ENCODE peak calls at places on chromosomes 4 and X, in six cellular contexts. One of them, this sample, is unnamed.

GRCh38 chr4:139645458-139645857 is 20.2 kb upstream of the MGST2 start:
- DNase-seq in osteocyte: no peak
- DNase-seq in A549: peak
- DNase-seq in GM13976: no peak
- DNase-seq in tibial artery: no peak
- DNase-seq in epithelial cell of esophagus: peak
- DNase-seq in this sample: no peak

GRCh38 chrX:107429090-107429489 is 20.4 kb upstream of the FRMPD3 start:
- DNase-seq in A549: no peak
- DNase-seq in epithelial cell of esophagus: peak
- DNase-seq in tibial artery: no peak
- DNase-seq in osteocyte: no peak
- DNase-seq in GM13976: no peak
- DNase-seq in this sample: no peak

GRCh38 chr4:87995435-87995834 is 12.0 kb upstream of the PKD2 start:
- DNase-seq in GM13976: no peak
- DNase-seq in A549: no peak
- DNase-seq in epithelial cell of esophagus: no peak
- DNase-seq in osteocyte: no peak
- DNase-seq in tibial artery: no peak
- DNase-seq in this sample: no peak

GRCh38 chrX:149871940-149872339 is 9.0 kb upstream of the MAGEA8 start:
- DNase-seq in epithelial cell of esophagus: peak
- DNase-seq in osteocyte: no peak
- DNase-seq in A549: no peak
- DNase-seq in tibial artery: no peak
- DNase-seq in GM13976: peak
- DNase-seq in this sample: no peak

GRCh38 chrX:76148011-76148665 is 24.7 kb upstream of the PBDC1 start:
- DNase-seq in A549: no peak
- DNase-seq in GM13976: no peak
- DNase-seq in tibial artery: no peak
- DNase-seq in epithelial cell of esophagus: peak
- DNase-seq in osteocyte: no peak
- DNase-seq in this sample: no peak

GRCh38 chrX:123432362-123433150 is 248.5 kb downstream of the GRIA3 start:
- DNase-seq in GM13976: no peak
- DNase-seq in osteocyte: no peak
- DNase-seq in A549: no peak
- DNase-seq in epithelial cell of esophagus: peak
- DNase-seq in tibial artery: no peak
- DNase-seq in this sample: no peak

GRCh38 chr4:170090667-170091052 is 904 bp upstream of the AADAT start:
- DNase-seq in osteocyte: no peak
- DNase-seq in A549: no peak
- DNase-seq in tibial artery: no peak
- DNase-seq in epithelial cell of esophagus: no peak
- DNase-seq in GM13976: no peak
- DNase-seq in this sample: peak

GRCh38 chrX:107711521-107712041 is 64.0 kb downstream of the TSC22D3 start:
- DNase-seq in osteocyte: no peak
- DNase-seq in tibial artery: peak
- DNase-seq in A549: no peak
- DNase-seq in epithelial cell of esophagus: no peak
- DNase-seq in GM13976: no peak
- DNase-seq in this sample: no peak

GRCh38 chr4:147678121-147678520 is 5.8 kb downstream of the PRMT9 start:
- DNase-seq in epithelial cell of esophagus: no peak
- DNase-seq in A549: no peak
- DNase-seq in GM13976: no peak
- DNase-seq in tibial artery: no peak
- DNase-seq in osteocyte: no peak
- DNase-seq in this sample: peak

GRCh38 chr4:77797239-77797638 is 21.9 kb downstream of the CNOT6L start:
- DNase-seq in A549: peak
- DNase-seq in osteocyte: no peak
- DNase-seq in GM13976: no peak
- DNase-seq in tibial artery: no peak
- DNase-seq in epithelial cell of esophagus: peak
- DNase-seq in this sample: no peak

GRCh38 chr4:38967260-38968095 is 64.7 kb downstream of the TMEM156 start:
- DNase-seq in tibial artery: no peak
- DNase-seq in osteocyte: no peak
- DNase-seq in GM13976: no peak
- DNase-seq in epithelial cell of esophagus: peak
- DNase-seq in A549: no peak
- DNase-seq in this sample: peak

GRCh38 chrX:117990438-117990837 is 126.2 kb downstream of the KLHL13 start:
- DNase-seq in A549: no peak
- DNase-seq in tibial artery: no peak
- DNase-seq in epithelial cell of esophagus: peak
- DNase-seq in GM13976: no peak
- DNase-seq in osteocyte: no peak
- DNase-seq in this sample: peak

GRCh38 chr4:82799006-82799881 is 648 bp upstream of the SCD5 start:
- DNase-seq in tibial artery: no peak
- DNase-seq in osteocyte: no peak
- DNase-seq in epithelial cell of esophagus: no peak
- DNase-seq in GM13976: peak
- DNase-seq in A549: no peak
- DNase-seq in this sample: no peak

GRCh38 chrX:63889001-63889400 is 104.0 kb upstream of the ARHGEF9 start:
- DNase-seq in GM13976: no peak
- DNase-seq in A549: no peak
- DNase-seq in epithelial cell of esophagus: peak
- DNase-seq in tibial artery: no peak
- DNase-seq in osteocyte: no peak
- DNase-seq in this sample: no peak

GRCh38 chr4:162981823-162982222 is 184.9 kb downstream of the NAF1 start:
- DNase-seq in epithelial cell of esophagus: no peak
- DNase-seq in GM13976: no peak
- DNase-seq in A549: no peak
- DNase-seq in osteocyte: no peak
- DNase-seq in tibial artery: no peak
- DNase-seq in this sample: no peak

GRCh38 chr4:17687237-17687857 is 72.9 kb downstream of the MED28 start:
- DNase-seq in GM13976: no peak
- DNase-seq in A549: no peak
- DNase-seq in tibial artery: no peak
- DNase-seq in epithelial cell of esophagus: no peak
- DNase-seq in osteocyte: peak
- DNase-seq in this sample: no peak

GRCh38 chr4:169286562-169287301 is 16.0 kb upstream of the SH3RF1 start:
- DNase-seq in osteocyte: no peak
- DNase-seq in GM13976: no peak
- DNase-seq in tibial artery: no peak
- DNase-seq in A549: no peak
- DNase-seq in epithelial cell of esophagus: peak
- DNase-seq in this sample: no peak

GRCh38 chr4:19888587-19888986 is 363.1 kb upstream of the SLIT2 start:
- DNase-seq in epithelial cell of esophagus: no peak
- DNase-seq in GM13976: no peak
- DNase-seq in osteocyte: no peak
- DNase-seq in tibial artery: no peak
- DNase-seq in A549: no peak
- DNase-seq in this sample: no peak

GRCh38 chrX:153515435-153515834 is 2.0 kb upstream of the ATP2B3 start:
- DNase-seq in epithelial cell of esophagus: no peak
- DNase-seq in GM13976: no peak
- DNase-seq in osteocyte: no peak
- DNase-seq in A549: no peak
- DNase-seq in tibial artery: no peak
- DNase-seq in this sample: no peak

GRCh38 chr4:47713156-47713834 is 124.6 kb downstream of the CORIN start:
- DNase-seq in GM13976: no peak
- DNase-seq in epithelial cell of esophagus: no peak
- DNase-seq in osteocyte: no peak
- DNase-seq in tibial artery: no peak
- DNase-seq in A549: no peak
- DNase-seq in this sample: no peak

GRCh38 chrX:6644411-6644810 is 109.5 kb upstream of the VCX3A start:
- DNase-seq in A549: no peak
- DNase-seq in GM13976: no peak
- DNase-seq in osteocyte: no peak
- DNase-seq in epithelial cell of esophagus: no peak
- DNase-seq in tibial artery: no peak
- DNase-seq in this sample: no peak

GRCh38 chrX:20372533-20372932 is 105.8 kb upstream of the RPS6KA3 start:
- DNase-seq in osteocyte: no peak
- DNase-seq in GM13976: no peak
- DNase-seq in epithelial cell of esophagus: peak
- DNase-seq in A549: no peak
- DNase-seq in tibial artery: no peak
- DNase-seq in this sample: peak

GRCh38 chr4:8747896-8748575 is 123.6 kb downstream of the HMX1 start:
- DNase-seq in A549: no peak
- DNase-seq in osteocyte: no peak
- DNase-seq in GM13976: no peak
- DNase-seq in epithelial cell of esophagus: no peak
- DNase-seq in tibial artery: peak
- DNase-seq in this sample: no peak

GRCh38 chr4:184427093-184427492 is 47.3 kb downstream of the IRF2 start:
- DNase-seq in osteocyte: no peak
- DNase-seq in GM13976: no peak
- DNase-seq in A549: no peak
- DNase-seq in epithelial cell of esophagus: no peak
- DNase-seq in tibial artery: no peak
- DNase-seq in this sample: no peak

GRCh38 chr4:184427687-184428086 is 46.7 kb downstream of the IRF2 start:
- DNase-seq in osteocyte: no peak
- DNase-seq in tibial artery: no peak
- DNase-seq in GM13976: no peak
- DNase-seq in A549: no peak
- DNase-seq in epithelial cell of esophagus: no peak
- DNase-seq in this sample: no peak

GRCh38 chr4:184424279-184424678 is 50.1 kb downstream of the IRF2 start:
- DNase-seq in A549: no peak
- DNase-seq in GM13976: no peak
- DNase-seq in osteocyte: no peak
- DNase-seq in tibial artery: no peak
- DNase-seq in epithelial cell of esophagus: no peak
- DNase-seq in this sample: peak

GRCh38 chr4:184423003-184423686 is 51.2 kb downstream of the IRF2 start:
- DNase-seq in A549: no peak
- DNase-seq in epithelial cell of esophagus: no peak
- DNase-seq in osteocyte: no peak
- DNase-seq in GM13976: no peak
- DNase-seq in tibial artery: no peak
- DNase-seq in this sample: no peak

GRCh38 chr4:184424993-184425758 is 49.2 kb downstream of the IRF2 start:
- DNase-seq in A549: no peak
- DNase-seq in tibial artery: no peak
- DNase-seq in osteocyte: no peak
- DNase-seq in epithelial cell of esophagus: peak
- DNase-seq in GM13976: no peak
- DNase-seq in this sample: no peak
- TF ChIP-seq CTCF in A549: no peak
- TF ChIP-seq CTCF in tibial artery: no peak
- TF ChIP-seq CTCF in osteocyte: no peak
- TF ChIP-seq CTCF in epithelial cell of esophagus: no peak
- TF ChIP-seq CTCF in GM13976: no peak
- TF ChIP-seq CTCF in this sample: no peak

GRCh38 chr4:66164869-66165268 is 494.6 kb upstream of the EPHA5 start:
- DNase-seq in epithelial cell of esophagus: no peak
- DNase-seq in tibial artery: no peak
- DNase-seq in GM13976: no peak
- DNase-seq in osteocyte: no peak
- DNase-seq in A549: no peak
- DNase-seq in this sample: no peak

GRCh38 chr4:66169341-66169740 is 499.1 kb upstream of the EPHA5 start:
- DNase-seq in epithelial cell of esophagus: peak
- DNase-seq in GM13976: no peak
- DNase-seq in tibial artery: no peak
- DNase-seq in osteocyte: no peak
- DNase-seq in A549: no peak
- DNase-seq in this sample: no peak
- TF ChIP-seq CTCF in epithelial cell of esophagus: peak
- TF ChIP-seq CTCF in GM13976: no peak
- TF ChIP-seq CTCF in tibial artery: no peak
- TF ChIP-seq CTCF in osteocyte: peak
- TF ChIP-seq CTCF in A549: no peak
- TF ChIP-seq CTCF in this sample: peak

GRCh38 chrX:100615015-100615414 is 21.6 kb downstream of the TSPAN6 start:
- DNase-seq in tibial artery: no peak
- DNase-seq in osteocyte: no peak
- DNase-seq in GM13976: peak
- DNase-seq in A549: peak
- DNase-seq in epithelial cell of esophagus: peak
- DNase-seq in this sample: no peak
- TF ChIP-seq CTCF in tibial artery: peak
- TF ChIP-seq CTCF in osteocyte: peak
- TF ChIP-seq CTCF in GM13976: peak
- TF ChIP-seq CTCF in A549: peak
- TF ChIP-seq CTCF in epithelial cell of esophagus: peak
- TF ChIP-seq CTCF in this sample: peak

GRCh38 chr4:101594588-101594987 is 195.9 kb upstream of the BANK1 start:
- DNase-seq in GM13976: no peak
- DNase-seq in tibial artery: no peak
- DNase-seq in epithelial cell of esophagus: no peak
- DNase-seq in osteocyte: no peak
- DNase-seq in A549: no peak
- DNase-seq in this sample: no peak

GRCh38 chr4:101596786-101597185 is 193.7 kb upstream of the BANK1 start:
- DNase-seq in epithelial cell of esophagus: no peak
- DNase-seq in GM13976: peak
- DNase-seq in tibial artery: no peak
- DNase-seq in A549: no peak
- DNase-seq in osteocyte: no peak
- DNase-seq in this sample: no peak

GRCh38 chr4:101599620-101600019 is 190.9 kb upstream of the BANK1 start:
- DNase-seq in GM13976: no peak
- DNase-seq in tibial artery: no peak
- DNase-seq in epithelial cell of esophagus: peak
- DNase-seq in osteocyte: no peak
- DNase-seq in A549: no peak
- DNase-seq in this sample: peak

GRCh38 chr4:101600287-101600686 is 190.2 kb upstream of the BANK1 start:
- DNase-seq in A549: no peak
- DNase-seq in tibial artery: no peak
- DNase-seq in GM13976: no peak
- DNase-seq in osteocyte: no peak
- DNase-seq in epithelial cell of esophagus: peak
- DNase-seq in this sample: peak

GRCh38 chr4:101597204-101597603 is 193.3 kb upstream of the BANK1 start:
- DNase-seq in tibial artery: no peak
- DNase-seq in osteocyte: no peak
- DNase-seq in epithelial cell of esophagus: no peak
- DNase-seq in GM13976: peak
- DNase-seq in A549: no peak
- DNase-seq in this sample: no peak
- TF ChIP-seq CTCF in tibial artery: no peak
- TF ChIP-seq CTCF in osteocyte: no peak
- TF ChIP-seq CTCF in epithelial cell of esophagus: no peak
- TF ChIP-seq CTCF in GM13976: no peak
- TF ChIP-seq CTCF in A549: no peak
- TF ChIP-seq CTCF in this sample: peak

GRCh38 chrX:104310084-104310483 is 55.4 kb upstream of the ESX1 start:
- DNase-seq in tibial artery: no peak
- DNase-seq in A549: no peak
- DNase-seq in osteocyte: no peak
- DNase-seq in epithelial cell of esophagus: peak
- DNase-seq in GM13976: no peak
- DNase-seq in this sample: no peak
- TF ChIP-seq CTCF in tibial artery: no peak
- TF ChIP-seq CTCF in A549: peak
- TF ChIP-seq CTCF in osteocyte: peak
- TF ChIP-seq CTCF in epithelial cell of esophagus: peak
- TF ChIP-seq CTCF in GM13976: no peak
- TF ChIP-seq CTCF in this sample: peak

This sample was measured in retinal pigment epithelial cell.